ENCODE peak calls at places on chromosomes 6 and 20, in four cellular contexts. D is left cardiac atrium, O is H54, U is GM06990. R is an unnamed sample.
A peak's percentile ranks its signal among the peaks of the same experiment; 100 is the strongest.

GRCh38 chr6:10403385-10404106 is 11.3 kb downstream of the TFAP2A start:
- DNase-seq in U (no peak), D (no peak), O (peak; percentile 75), R (no peak)

GRCh38 chr20:54112221-54112884 is 42.0 kb upstream of the BCAS1 start:
- DNase-seq in D (no peak), U (no peak), O (no peak), R (no peak)

GRCh38 chr20:15760217-15760567 is 813.1 kb downstream of the KIF16B start:
- DNase-seq in D (no peak), U (no peak), O (no peak), R (no peak)

GRCh38 chr20:19493794-19494495 is 264.1 kb upstream of the RIN2 start:
- DNase-seq in U (no peak), O (no peak), D (no peak), R (peak; percentile 81)

GRCh38 chr20:39264506-39265172 is 302.5 kb downstream of the DHX35 start:
- DNase-seq in D (peak; percentile 69), O (peak; percentile 73), U (no peak), R (peak; percentile 85)

GRCh38 chr20:43977962-43978361 is 63.3 kb downstream of the TOX2 start:
- DNase-seq in O (no peak), U (no peak), D (no peak), R (peak; percentile 8)

GRCh38 chr6:20669571-20670314 is 135.5 kb downstream of the CDKAL1 start:
- DNase-seq in D (no peak), O (no peak), U (peak; percentile 29), R (no peak)

GRCh38 chr6:96923871-96924493 is 546 bp upstream of the KLHL32 start:
- DNase-seq in O (no peak), D (no peak), U (no peak), R (no peak)

GRCh38 chr6:7922596-7922995 is 12.0 kb upstream of the TXNDC5 start:
- DNase-seq in U (no peak), D (no peak), O (no peak), R (no peak)

GRCh38 chr6:40074292-40075050 is 140.2 kb upstream of the MOCS1 start:
- DNase-seq in D (no peak), U (no peak), O (no peak), R (no peak)

GRCh38 chr20:17622851-17623508 is 53.1 kb downstream of the DSTN start:
- DNase-seq in O (no peak), U (no peak), D (no peak), R (no peak)